ENCODE peak calls at places on chromosome 12, in six cellular contexts. One of them, this sample, is unnamed.

GRCh38 chr12:1593232-1594044 is 943 bp downstream of the FBXL14 start:
- ATAC-seq in activated naive CD8-positive, alpha-beta T cell treated with anti-CD3 and anti-CD28 coated beads, Interleukin-2, amount 50 U/mL, for 24 hours: peak; percentile 7
- ATAC-seq in stimulated activated naive CD8-positive, alpha-beta T cell treated with anti-CD3 and anti-CD28 coated beads, Interleukin-15, amount 100 ng/mL, for 72 hours: peak; percentile 31
- ATAC-seq in memory B cell: peak; percentile 39
- ATAC-seq in activated T-helper 17 cell treated with anti-CD3 and anti-CD28 coated beads, Interleukin-2, amount 50 U/mL, for 72 hours: peak; percentile 18
- ATAC-seq in upper lobe of right lung: peak; percentile 60
- ATAC-seq in this sample: peak; percentile 60

GRCh38 chr12:88816201-88816600 is 235.9 kb upstream of the KITLG start:
- ATAC-seq in stimulated activated naive CD8-positive, alpha-beta T cell treated with anti-CD3 and anti-CD28 coated beads, Interleukin-15, amount 100 ng/mL, for 72 hours: no peak
- ATAC-seq in activated naive CD8-positive, alpha-beta T cell treated with anti-CD3 and anti-CD28 coated beads, Interleukin-2, amount 50 U/mL, for 24 hours: no peak
- ATAC-seq in upper lobe of right lung: no peak
- ATAC-seq in memory B cell: no peak
- ATAC-seq in activated T-helper 17 cell treated with anti-CD3 and anti-CD28 coated beads, Interleukin-2, amount 50 U/mL, for 72 hours: no peak
- ATAC-seq in this sample: peak; percentile 37

GRCh38 chr12:80033457-80033856 is 65.9 kb upstream of the OTOGL start:
- ATAC-seq in upper lobe of right lung: no peak
- ATAC-seq in memory B cell: no peak
- ATAC-seq in activated naive CD8-positive, alpha-beta T cell treated with anti-CD3 and anti-CD28 coated beads, Interleukin-2, amount 50 U/mL, for 24 hours: no peak
- ATAC-seq in activated T-helper 17 cell treated with anti-CD3 and anti-CD28 coated beads, Interleukin-2, amount 50 U/mL, for 72 hours: no peak
- ATAC-seq in stimulated activated naive CD8-positive, alpha-beta T cell treated with anti-CD3 and anti-CD28 coated beads, Interleukin-15, amount 100 ng/mL, for 72 hours: no peak
- ATAC-seq in this sample: no peak

GRCh38 chr12:113786107-113786506 is 180.0 kb downstream of the RBM19 start:
- ATAC-seq in activated T-helper 17 cell treated with anti-CD3 and anti-CD28 coated beads, Interleukin-2, amount 50 U/mL, for 72 hours: no peak
- ATAC-seq in activated naive CD8-positive, alpha-beta T cell treated with anti-CD3 and anti-CD28 coated beads, Interleukin-2, amount 50 U/mL, for 24 hours: no peak
- ATAC-seq in memory B cell: no peak
- ATAC-seq in stimulated activated naive CD8-positive, alpha-beta T cell treated with anti-CD3 and anti-CD28 coated beads, Interleukin-15, amount 100 ng/mL, for 72 hours: no peak
- ATAC-seq in upper lobe of right lung: no peak
- ATAC-seq in this sample: no peak

GRCh38 chr12:130431176-130431575 is 93.5 kb downstream of the PIWIL1 start:
- ATAC-seq in upper lobe of right lung: no peak
- ATAC-seq in stimulated activated naive CD8-positive, alpha-beta T cell treated with anti-CD3 and anti-CD28 coated beads, Interleukin-15, amount 100 ng/mL, for 72 hours: no peak
- ATAC-seq in activated T-helper 17 cell treated with anti-CD3 and anti-CD28 coated beads, Interleukin-2, amount 50 U/mL, for 72 hours: no peak
- ATAC-seq in memory B cell: no peak
- ATAC-seq in activated naive CD8-positive, alpha-beta T cell treated with anti-CD3 and anti-CD28 coated beads, Interleukin-2, amount 50 U/mL, for 24 hours: no peak
- ATAC-seq in this sample: no peak

GRCh38 chr12:6430990-6431353 is 13.8 kb upstream of the CD27 start:
- ATAC-seq in memory B cell: no peak
- ATAC-seq in upper lobe of right lung: no peak
- ATAC-seq in activated naive CD8-positive, alpha-beta T cell treated with anti-CD3 and anti-CD28 coated beads, Interleukin-2, amount 50 U/mL, for 24 hours: no peak
- ATAC-seq in stimulated activated naive CD8-positive, alpha-beta T cell treated with anti-CD3 and anti-CD28 coated beads, Interleukin-15, amount 100 ng/mL, for 72 hours: no peak
- ATAC-seq in activated T-helper 17 cell treated with anti-CD3 and anti-CD28 coated beads, Interleukin-2, amount 50 U/mL, for 72 hours: no peak
- ATAC-seq in this sample: no peak

GRCh38 chr12:51531284-51531981 is 59.6 kb upstream of the SCN8A start:
- ATAC-seq in memory B cell: no peak
- ATAC-seq in activated T-helper 17 cell treated with anti-CD3 and anti-CD28 coated beads, Interleukin-2, amount 50 U/mL, for 72 hours: no peak
- ATAC-seq in activated naive CD8-positive, alpha-beta T cell treated with anti-CD3 and anti-CD28 coated beads, Interleukin-2, amount 50 U/mL, for 24 hours: no peak
- ATAC-seq in upper lobe of right lung: no peak
- ATAC-seq in stimulated activated naive CD8-positive, alpha-beta T cell treated with anti-CD3 and anti-CD28 coated beads, Interleukin-15, amount 100 ng/mL, for 72 hours: no peak
- ATAC-seq in this sample: no peak

GRCh38 chr12:77814361-77814760 is 16.3 kb upstream of the NAV3 start:
- ATAC-seq in upper lobe of right lung: no peak
- ATAC-seq in memory B cell: no peak
- ATAC-seq in activated naive CD8-positive, alpha-beta T cell treated with anti-CD3 and anti-CD28 coated beads, Interleukin-2, amount 50 U/mL, for 24 hours: no peak
- ATAC-seq in activated T-helper 17 cell treated with anti-CD3 and anti-CD28 coated beads, Interleukin-2, amount 50 U/mL, for 72 hours: no peak
- ATAC-seq in stimulated activated naive CD8-positive, alpha-beta T cell treated with anti-CD3 and anti-CD28 coated beads, Interleukin-15, amount 100 ng/mL, for 72 hours: no peak
- ATAC-seq in this sample: no peak

GRCh38 chr12:57614948-57615500 is 3.8 kb downstream of the ARHGEF25 start:
- ATAC-seq in memory B cell: peak; percentile 1
- ATAC-seq in activated T-helper 17 cell treated with anti-CD3 and anti-CD28 coated beads, Interleukin-2, amount 50 U/mL, for 72 hours: no peak
- ATAC-seq in upper lobe of right lung: no peak
- ATAC-seq in activated naive CD8-positive, alpha-beta T cell treated with anti-CD3 and anti-CD28 coated beads, Interleukin-2, amount 50 U/mL, for 24 hours: no peak
- ATAC-seq in stimulated activated naive CD8-positive, alpha-beta T cell treated with anti-CD3 and anti-CD28 coated beads, Interleukin-15, amount 100 ng/mL, for 72 hours: no peak
- ATAC-seq in this sample: no peak

GRCh38 chr12:95022477-95022876 is 19.0 kb upstream of the NDUFA12 start:
- ATAC-seq in activated naive CD8-positive, alpha-beta T cell treated with anti-CD3 and anti-CD28 coated beads, Interleukin-2, amount 50 U/mL, for 24 hours: no peak
- ATAC-seq in upper lobe of right lung: no peak
- ATAC-seq in memory B cell: no peak
- ATAC-seq in activated T-helper 17 cell treated with anti-CD3 and anti-CD28 coated beads, Interleukin-2, amount 50 U/mL, for 72 hours: no peak
- ATAC-seq in stimulated activated naive CD8-positive, alpha-beta T cell treated with anti-CD3 and anti-CD28 coated beads, Interleukin-15, amount 100 ng/mL, for 72 hours: no peak
- ATAC-seq in this sample: no peak

GRCh38 chr12:38898001-38898684 is 7.2 kb downstream of the CPNE8 start:
- ATAC-seq in upper lobe of right lung: no peak
- ATAC-seq in activated naive CD8-positive, alpha-beta T cell treated with anti-CD3 and anti-CD28 coated beads, Interleukin-2, amount 50 U/mL, for 24 hours: no peak
- ATAC-seq in activated T-helper 17 cell treated with anti-CD3 and anti-CD28 coated beads, Interleukin-2, amount 50 U/mL, for 72 hours: no peak
- ATAC-seq in stimulated activated naive CD8-positive, alpha-beta T cell treated with anti-CD3 and anti-CD28 coated beads, Interleukin-15, amount 100 ng/mL, for 72 hours: no peak
- ATAC-seq in memory B cell: no peak
- ATAC-seq in this sample: no peak

GRCh38 chr12:39499296-39499695 is 56.4 kb upstream of the KIF21A start:
- ATAC-seq in stimulated activated naive CD8-positive, alpha-beta T cell treated with anti-CD3 and anti-CD28 coated beads, Interleukin-15, amount 100 ng/mL, for 72 hours: no peak
- ATAC-seq in memory B cell: no peak
- ATAC-seq in upper lobe of right lung: no peak
- ATAC-seq in activated naive CD8-positive, alpha-beta T cell treated with anti-CD3 and anti-CD28 coated beads, Interleukin-2, amount 50 U/mL, for 24 hours: no peak
- ATAC-seq in activated T-helper 17 cell treated with anti-CD3 and anti-CD28 coated beads, Interleukin-2, amount 50 U/mL, for 72 hours: no peak
- ATAC-seq in this sample: no peak

GRCh38 chr12:107484219-107484618 is 201.4 kb upstream of the PWP1 start:
- ATAC-seq in upper lobe of right lung: no peak
- ATAC-seq in activated T-helper 17 cell treated with anti-CD3 and anti-CD28 coated beads, Interleukin-2, amount 50 U/mL, for 72 hours: no peak
- ATAC-seq in memory B cell: no peak
- ATAC-seq in activated naive CD8-positive, alpha-beta T cell treated with anti-CD3 and anti-CD28 coated beads, Interleukin-2, amount 50 U/mL, for 24 hours: no peak
- ATAC-seq in stimulated activated naive CD8-positive, alpha-beta T cell treated with anti-CD3 and anti-CD28 coated beads, Interleukin-15, amount 100 ng/mL, for 72 hours: no peak
- ATAC-seq in this sample: no peak

GRCh38 chr12:108333898-108334699 is 5.0 kb downstream of the CMKLR1 start:
- ATAC-seq in activated T-helper 17 cell treated with anti-CD3 and anti-CD28 coated beads, Interleukin-2, amount 50 U/mL, for 72 hours: peak; percentile 44
- ATAC-seq in activated naive CD8-positive, alpha-beta T cell treated with anti-CD3 and anti-CD28 coated beads, Interleukin-2, amount 50 U/mL, for 24 hours: peak; percentile 54
- ATAC-seq in upper lobe of right lung: peak; percentile 46
- ATAC-seq in memory B cell: no peak
- ATAC-seq in stimulated activated naive CD8-positive, alpha-beta T cell treated with anti-CD3 and anti-CD28 coated beads, Interleukin-15, amount 100 ng/mL, for 72 hours: peak; percentile 39
- ATAC-seq in this sample: no peak

GRCh38 chr12:56267443-56268071 is 815 bp downstream of the COQ10A start:
- ATAC-seq in upper lobe of right lung: peak; percentile 4
- ATAC-seq in stimulated activated naive CD8-positive, alpha-beta T cell treated with anti-CD3 and anti-CD28 coated beads, Interleukin-15, amount 100 ng/mL, for 72 hours: no peak
- ATAC-seq in activated naive CD8-positive, alpha-beta T cell treated with anti-CD3 and anti-CD28 coated beads, Interleukin-2, amount 50 U/mL, for 24 hours: no peak
- ATAC-seq in activated T-helper 17 cell treated with anti-CD3 and anti-CD28 coated beads, Interleukin-2, amount 50 U/mL, for 72 hours: no peak
- ATAC-seq in memory B cell: peak; percentile 7
- ATAC-seq in this sample: peak; percentile 9

GRCh38 chr12:79643821-79644220 is 46.9 kb downstream of the PAWR start:
- ATAC-seq in stimulated activated naive CD8-positive, alpha-beta T cell treated with anti-CD3 and anti-CD28 coated beads, Interleukin-15, amount 100 ng/mL, for 72 hours: no peak
- ATAC-seq in activated naive CD8-positive, alpha-beta T cell treated with anti-CD3 and anti-CD28 coated beads, Interleukin-2, amount 50 U/mL, for 24 hours: no peak
- ATAC-seq in activated T-helper 17 cell treated with anti-CD3 and anti-CD28 coated beads, Interleukin-2, amount 50 U/mL, for 72 hours: no peak
- ATAC-seq in memory B cell: no peak
- ATAC-seq in upper lobe of right lung: no peak
- ATAC-seq in this sample: no peak

GRCh38 chr12:49974677-49975369 is 2.1 kb downstream of the AQP6 start:
- ATAC-seq in activated T-helper 17 cell treated with anti-CD3 and anti-CD28 coated beads, Interleukin-2, amount 50 U/mL, for 72 hours: no peak
- ATAC-seq in upper lobe of right lung: no peak
- ATAC-seq in memory B cell: no peak
- ATAC-seq in stimulated activated naive CD8-positive, alpha-beta T cell treated with anti-CD3 and anti-CD28 coated beads, Interleukin-15, amount 100 ng/mL, for 72 hours: no peak
- ATAC-seq in activated naive CD8-positive, alpha-beta T cell treated with anti-CD3 and anti-CD28 coated beads, Interleukin-2, amount 50 U/mL, for 24 hours: no peak
- ATAC-seq in this sample: no peak

This sample was measured in esophagus mucosa.